ENCODE peak calls at places on chromosome 13, in eight cellular contexts. One of them, this sample, is unnamed.

GRCh38 chr13:97648171-97648880 is 214.4 kb downstream of the RAP2A start:
- DNase-seq in effector memory CD4-positive, alpha-beta T cell: no peak
- DNase-seq in fibroblast of pulmonary artery: peak; percentile 72
- DNase-seq in Peyer's patch: no peak
- DNase-seq in lower leg skin: no peak
- DNase-seq in uterus: no peak
- DNase-seq in K562: no peak
- DNase-seq in heart left ventricle: no peak
- DNase-seq in this sample: no peak

GRCh38 chr13:40961224-40961623 is 57.9 kb downstream of the ELF1 start:
- DNase-seq in effector memory CD4-positive, alpha-beta T cell: no peak
- DNase-seq in fibroblast of pulmonary artery: no peak
- DNase-seq in Peyer's patch: no peak
- DNase-seq in lower leg skin: no peak
- DNase-seq in uterus: no peak
- DNase-seq in K562: no peak
- DNase-seq in heart left ventricle: no peak
- DNase-seq in this sample: no peak

GRCh38 chr13:75566658-75567057 is 17.1 kb downstream of the UCHL3 start:
- DNase-seq in effector memory CD4-positive, alpha-beta T cell: no peak
- DNase-seq in fibroblast of pulmonary artery: peak; percentile 80
- DNase-seq in Peyer's patch: no peak
- DNase-seq in lower leg skin: no peak
- DNase-seq in uterus: no peak
- DNase-seq in K562: no peak
- DNase-seq in heart left ventricle: no peak
- DNase-seq in this sample: no peak

GRCh38 chr13:44713793-44714469 is 137.8 kb upstream of the TSC22D1 start:
- DNase-seq in effector memory CD4-positive, alpha-beta T cell: no peak
- DNase-seq in fibroblast of pulmonary artery: peak; percentile 92
- DNase-seq in Peyer's patch: no peak
- DNase-seq in lower leg skin: no peak
- DNase-seq in uterus: no peak
- DNase-seq in K562: no peak
- DNase-seq in heart left ventricle: no peak
- DNase-seq in this sample: no peak

GRCh38 chr13:52001120-52001731 is 10.0 kb downstream of the ATP7B start:
- DNase-seq in effector memory CD4-positive, alpha-beta T cell: no peak
- DNase-seq in fibroblast of pulmonary artery: peak; percentile 66
- DNase-seq in Peyer's patch: no peak
- DNase-seq in lower leg skin: no peak
- DNase-seq in uterus: no peak
- DNase-seq in K562: peak; percentile 49
- DNase-seq in heart left ventricle: no peak
- DNase-seq in this sample: no peak

GRCh38 chr13:43985437-43986051 is 105.8 kb downstream of the LACC1 start:
- DNase-seq in effector memory CD4-positive, alpha-beta T cell: no peak
- DNase-seq in fibroblast of pulmonary artery: no peak
- DNase-seq in Peyer's patch: no peak
- DNase-seq in lower leg skin: no peak
- DNase-seq in uterus: no peak
- DNase-seq in K562: no peak
- DNase-seq in heart left ventricle: no peak
- DNase-seq in this sample: no peak

GRCh38 chr13:111245781-111246384 is 74.6 kb upstream of the TEX29 start:
- DNase-seq in effector memory CD4-positive, alpha-beta T cell: no peak
- DNase-seq in fibroblast of pulmonary artery: peak; percentile 16
- DNase-seq in Peyer's patch: no peak
- DNase-seq in lower leg skin: no peak
- DNase-seq in uterus: no peak
- DNase-seq in K562: no peak
- DNase-seq in heart left ventricle: no peak
- DNase-seq in this sample: no peak

GRCh38 chr13:112885782-112886268 is 83.2 kb upstream of the MCF2L start:
- DNase-seq in effector memory CD4-positive, alpha-beta T cell: no peak
- DNase-seq in fibroblast of pulmonary artery: peak; percentile 89
- DNase-seq in Peyer's patch: no peak
- DNase-seq in lower leg skin: peak; percentile 68
- DNase-seq in uterus: peak; percentile 65
- DNase-seq in K562: peak; percentile 63
- DNase-seq in heart left ventricle: peak; percentile 78
- DNase-seq in this sample: peak; percentile 83

GRCh38 chr13:89852570-89852969 is 1494.9 kb upstream of the MIR17HG start:
- DNase-seq in effector memory CD4-positive, alpha-beta T cell: no peak
- DNase-seq in fibroblast of pulmonary artery: no peak
- DNase-seq in Peyer's patch: no peak
- DNase-seq in lower leg skin: no peak
- DNase-seq in uterus: no peak
- DNase-seq in K562: no peak
- DNase-seq in heart left ventricle: no peak
- DNase-seq in this sample: no peak

GRCh38 chr13:114019367-114019766 is 45.5 kb upstream of the C13orf46 start:
- DNase-seq in effector memory CD4-positive, alpha-beta T cell: peak; percentile 12
- DNase-seq in fibroblast of pulmonary artery: no peak
- DNase-seq in Peyer's patch: no peak
- DNase-seq in lower leg skin: no peak
- DNase-seq in uterus: no peak
- DNase-seq in K562: peak; percentile 76
- DNase-seq in heart left ventricle: no peak
- DNase-seq in this sample: no peak

GRCh38 chr13:113209880-113210421 is 538 bp downstream of the CUL4A start:
- DNase-seq in effector memory CD4-positive, alpha-beta T cell: peak; percentile 78
- DNase-seq in fibroblast of pulmonary artery: peak; percentile 59
- DNase-seq in Peyer's patch: peak; percentile 72
- DNase-seq in lower leg skin: peak; percentile 43
- DNase-seq in uterus: peak; percentile 26
- DNase-seq in K562: peak; percentile 57
- DNase-seq in heart left ventricle: peak; percentile 39
- DNase-seq in this sample: peak; percentile 80

DNA sequence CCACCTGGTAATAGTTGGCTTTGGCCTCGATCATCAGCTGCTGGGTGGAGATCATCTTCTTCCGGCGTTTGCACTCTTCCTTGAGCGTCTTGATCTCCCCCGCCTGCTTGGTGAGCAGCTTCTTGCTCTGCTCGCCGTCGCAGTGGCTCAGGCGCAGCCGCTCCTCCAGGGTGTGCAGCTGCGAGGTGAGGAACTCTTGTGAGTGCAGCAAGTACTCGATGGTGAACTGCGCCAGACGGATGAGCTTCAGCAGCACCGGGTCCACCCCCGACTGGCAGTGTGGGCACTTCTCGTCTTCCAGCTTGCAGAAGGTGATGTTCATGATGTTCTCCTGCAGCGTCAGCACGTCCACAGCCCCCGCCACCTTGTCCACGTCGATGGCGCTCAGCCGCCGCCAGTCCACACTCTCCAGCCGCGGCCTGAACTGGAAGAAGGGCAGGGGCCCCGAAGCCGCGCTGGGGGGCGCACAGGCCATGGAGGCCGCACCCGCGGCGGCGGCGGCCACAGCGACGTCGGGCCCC is 3.2 kb downstream of the DZIP1 start:
- DNase-seq in effector memory CD4-positive, alpha-beta T cell: no peak
- DNase-seq in fibroblast of pulmonary artery: peak; percentile 18
- DNase-seq in Peyer's patch: no peak
- DNase-seq in lower leg skin: no peak
- DNase-seq in uterus: peak; percentile 27
- DNase-seq in K562: no peak
- DNase-seq in heart left ventricle: no peak
- DNase-seq in this sample: no peak
- H3K4me3 ChIP-seq in effector memory CD4-positive, alpha-beta T cell: no peak overlapping the region
- H3K4me3 ChIP-seq in fibroblast of pulmonary artery: peak overlapping the region; percentile 73
- H3K4me3 ChIP-seq in Peyer's patch: peak overlapping the region; percentile 25
- H3K4me3 ChIP-seq in lower leg skin: no peak overlapping the region
- H3K4me3 ChIP-seq in uterus: peak overlapping the region; percentile 36
- H3K4me3 ChIP-seq in K562: no peak overlapping the region
- H3K4me3 ChIP-seq in heart left ventricle: peak overlapping the region; percentile 43
- H3K4me3 ChIP-seq in this sample: peak overlapping the region; percentile 43

GRCh38 chr13:57636811-57637210 is 5.3 kb downstream of the PCDH17 start:
- DNase-seq in effector memory CD4-positive, alpha-beta T cell: no peak
- DNase-seq in fibroblast of pulmonary artery: no peak
- DNase-seq in Peyer's patch: no peak
- DNase-seq in lower leg skin: no peak
- DNase-seq in uterus: no peak
- DNase-seq in K562: no peak
- DNase-seq in heart left ventricle: no peak
- DNase-seq in this sample: no peak

GRCh38 chr13:57635541-57635940 is 4.0 kb downstream of the PCDH17 start:
- DNase-seq in effector memory CD4-positive, alpha-beta T cell: no peak
- DNase-seq in fibroblast of pulmonary artery: no peak
- DNase-seq in Peyer's patch: no peak
- DNase-seq in lower leg skin: no peak
- DNase-seq in uterus: no peak
- DNase-seq in K562: no peak
- DNase-seq in heart left ventricle: no peak
- DNase-seq in this sample: no peak

GRCh38 chr13:57638147-57638890 is 6.8 kb downstream of the PCDH17 start:
- DNase-seq in effector memory CD4-positive, alpha-beta T cell: no peak
- DNase-seq in fibroblast of pulmonary artery: no peak
- DNase-seq in Peyer's patch: no peak
- DNase-seq in lower leg skin: no peak
- DNase-seq in uterus: no peak
- DNase-seq in K562: no peak
- DNase-seq in heart left ventricle: no peak
- DNase-seq in this sample: no peak

GRCh38 chr13:57634829-57635165 is 3.3 kb downstream of the PCDH17 start:
- DNase-seq in effector memory CD4-positive, alpha-beta T cell: no peak
- DNase-seq in fibroblast of pulmonary artery: no peak
- DNase-seq in Peyer's patch: no peak
- DNase-seq in lower leg skin: no peak
- DNase-seq in uterus: peak; percentile 17
- DNase-seq in K562: no peak
- DNase-seq in heart left ventricle: peak; percentile 20
- DNase-seq in this sample: no peak

GRCh38 chr13:57637515-57637914 is 6.0 kb downstream of the PCDH17 start:
- DNase-seq in effector memory CD4-positive, alpha-beta T cell: no peak
- DNase-seq in fibroblast of pulmonary artery: no peak
- DNase-seq in Peyer's patch: no peak
- DNase-seq in lower leg skin: no peak
- DNase-seq in uterus: no peak
- DNase-seq in K562: no peak
- DNase-seq in heart left ventricle: no peak
- DNase-seq in this sample: no peak
- H3K4me3 ChIP-seq in effector memory CD4-positive, alpha-beta T cell: no peak overlapping the region
- H3K4me3 ChIP-seq in fibroblast of pulmonary artery: no peak overlapping the region
- H3K4me3 ChIP-seq in Peyer's patch: no peak overlapping the region
- H3K4me3 ChIP-seq in lower leg skin: no peak overlapping the region
- H3K4me3 ChIP-seq in uterus: no peak overlapping the region
- H3K4me3 ChIP-seq in K562: no peak overlapping the region
- H3K4me3 ChIP-seq in heart left ventricle: peak overlapping the region; percentile 62
- H3K4me3 ChIP-seq in this sample: peak overlapping the region; percentile 62

GRCh38 chr13:21309542-21310172 is 133.2 kb downstream of the MRPL57 start:
- DNase-seq in effector memory CD4-positive, alpha-beta T cell: no peak
- DNase-seq in fibroblast of pulmonary artery: no peak
- DNase-seq in Peyer's patch: no peak
- DNase-seq in lower leg skin: no peak
- DNase-seq in uterus: no peak
- DNase-seq in K562: no peak
- DNase-seq in heart left ventricle: no peak
- DNase-seq in this sample: no peak

GRCh38 chr13:21304256-21304655 is 127.8 kb downstream of the MRPL57 start:
- DNase-seq in effector memory CD4-positive, alpha-beta T cell: no peak
- DNase-seq in fibroblast of pulmonary artery: no peak
- DNase-seq in Peyer's patch: no peak
- DNase-seq in lower leg skin: no peak
- DNase-seq in uterus: no peak
- DNase-seq in K562: no peak
- DNase-seq in heart left ventricle: no peak
- DNase-seq in this sample: no peak

DNA sequence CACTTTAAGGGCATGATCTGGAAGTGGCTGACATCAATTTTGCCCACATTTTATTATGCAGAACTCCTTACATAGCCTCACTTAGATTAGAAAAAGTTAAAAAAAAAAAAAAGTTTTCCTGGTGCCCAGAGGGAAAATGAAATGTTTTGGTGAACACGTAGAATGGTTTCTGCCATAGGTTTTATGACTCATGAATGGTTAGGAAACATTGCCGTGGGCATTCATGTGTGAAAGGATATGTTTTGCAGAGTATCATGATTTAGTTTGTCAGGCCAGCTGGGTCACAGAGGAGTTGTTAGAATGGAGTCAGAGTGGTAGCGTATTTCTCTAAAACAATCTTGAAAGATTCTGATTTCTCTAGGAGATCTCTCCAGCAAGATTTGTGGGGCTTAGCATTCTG is 133.8 kb downstream of the MRPL57 start:
- DNase-seq in effector memory CD4-positive, alpha-beta T cell: no peak
- DNase-seq in fibroblast of pulmonary artery: no peak
- DNase-seq in Peyer's patch: no peak
- DNase-seq in lower leg skin: no peak
- DNase-seq in uterus: no peak
- DNase-seq in K562: no peak
- DNase-seq in heart left ventricle: no peak
- DNase-seq in this sample: no peak
- H3K4me3 ChIP-seq in effector memory CD4-positive, alpha-beta T cell: no peak overlapping the region
- H3K4me3 ChIP-seq in fibroblast of pulmonary artery: no peak overlapping the region
- H3K4me3 ChIP-seq in Peyer's patch: no peak overlapping the region
- H3K4me3 ChIP-seq in lower leg skin: no peak overlapping the region
- H3K4me3 ChIP-seq in uterus: no peak overlapping the region
- H3K4me3 ChIP-seq in K562: no peak overlapping the region
- H3K4me3 ChIP-seq in heart left ventricle: no peak overlapping the region
- H3K4me3 ChIP-seq in this sample: no peak overlapping the region

GRCh38 chr13:77177646-77178045 is 149.2 kb downstream of the MYCBP2 start:
- DNase-seq in effector memory CD4-positive, alpha-beta T cell: no peak
- DNase-seq in fibroblast of pulmonary artery: no peak
- DNase-seq in Peyer's patch: no peak
- DNase-seq in lower leg skin: no peak
- DNase-seq in uterus: no peak
- DNase-seq in K562: no peak
- DNase-seq in heart left ventricle: no peak
- DNase-seq in this sample: no peak
- H3K4me3 ChIP-seq in effector memory CD4-positive, alpha-beta T cell: no peak overlapping the region
- H3K4me3 ChIP-seq in fibroblast of pulmonary artery: no peak overlapping the region
- H3K4me3 ChIP-seq in Peyer's patch: no peak overlapping the region
- H3K4me3 ChIP-seq in lower leg skin: no peak overlapping the region
- H3K4me3 ChIP-seq in uterus: no peak overlapping the region
- H3K4me3 ChIP-seq in K562: no peak overlapping the region
- H3K4me3 ChIP-seq in heart left ventricle: no peak overlapping the region
- H3K4me3 ChIP-seq in this sample: no peak overlapping the region

DNA sequence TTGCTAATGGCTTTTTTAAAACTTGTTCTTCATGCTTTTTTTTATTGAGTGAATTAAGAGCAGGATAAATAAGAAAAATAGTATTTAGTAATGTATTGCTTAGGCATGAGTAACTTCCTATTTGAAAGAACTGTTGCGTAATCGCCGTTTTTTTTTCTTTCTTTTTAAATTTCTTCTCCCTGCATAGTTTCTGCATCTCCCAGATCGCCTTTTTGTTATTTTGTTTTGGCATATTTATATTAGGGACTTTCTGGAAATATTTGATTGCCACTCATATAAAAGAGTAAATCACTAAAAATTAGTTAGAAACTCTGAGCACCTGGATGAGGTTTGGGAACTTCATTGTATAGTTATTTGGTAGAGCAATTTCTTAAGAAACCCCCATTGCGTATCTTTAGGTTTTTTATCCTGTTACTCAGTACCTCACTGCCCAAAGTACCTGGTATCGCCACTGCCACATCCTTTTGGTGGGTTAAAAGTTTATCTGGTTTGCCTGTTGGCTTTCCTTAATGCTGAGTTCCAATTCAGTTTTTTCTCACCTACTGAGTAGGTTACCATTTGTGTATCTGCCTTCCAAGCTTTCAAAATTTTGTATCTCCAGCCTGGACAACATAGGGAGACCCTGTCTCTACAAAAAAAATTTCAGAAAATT is 36.2 kb upstream of the LPAR6 start:
- DNase-seq in effector memory CD4-positive, alpha-beta T cell: no peak
- DNase-seq in fibroblast of pulmonary artery: peak; percentile 89
- DNase-seq in Peyer's patch: no peak
- DNase-seq in lower leg skin: no peak
- DNase-seq in uterus: no peak
- DNase-seq in K562: no peak
- DNase-seq in heart left ventricle: no peak
- DNase-seq in this sample: no peak
- H3K4me3 ChIP-seq in effector memory CD4-positive, alpha-beta T cell: peak overlapping the region; percentile 34
- H3K4me3 ChIP-seq in fibroblast of pulmonary artery: peak overlapping the region; percentile 34
- H3K4me3 ChIP-seq in Peyer's patch: no peak overlapping the region
- H3K4me3 ChIP-seq in lower leg skin: no peak overlapping the region
- H3K4me3 ChIP-seq in uterus: no peak overlapping the region
- H3K4me3 ChIP-seq in K562: no peak overlapping the region
- H3K4me3 ChIP-seq in heart left ventricle: no peak overlapping the region
- H3K4me3 ChIP-seq in this sample: peak overlapping the region; percentile 24